ENCODE peak calls at places on chromosome 11, in ten cellular contexts. Y, C, P, M, S, D, I, K, F and B are unnamed samples. For H3K4me1, the result is how much of the 10 kb centered on the place peaks cover.

GRCh38 chr11:69638941-69639681 is 1.8 kb upstream of the CCND1 start:
- DNase-seq in Y (peak), C (peak), P (peak), M (peak), S (peak), D (peak), I (peak), K (peak), F (peak), B (peak)

GRCh38 chr11:33808228-33808828 is 34.0 kb upstream of the FBXO3 start:
- DNase-seq in Y (peak), C (peak), P (peak), M (peak), S (peak), D (peak), I (peak), K (peak), F (peak), B (peak)

GRCh38 chr11:63567044-63567840 is 4.1 kb upstream of the PLAAT2 start:
- DNase-seq in Y (no peak), C (peak), P (peak), M (no peak), S (peak), D (peak), I (peak), K (peak), F (peak), B (no peak)

GRCh38 chr11:124737638-124738293 is 2.0 kb upstream of the NRGN start:
- DNase-seq in Y (no peak), C (no peak), P (no peak), M (no peak), S (no peak), D (no peak), I (no peak), K (no peak), F (no peak), B (no peak)

GRCh38 chr11:42407379-42407778 is 904.4 kb upstream of the API5 start:
- DNase-seq in Y (no peak), C (no peak), P (no peak), M (peak), S (peak), D (no peak), I (no peak), K (no peak), F (no peak), B (no peak)

GRCh38 chr11:44851496-44851895 is 99.2 kb downstream of the TP53I11 start:
- DNase-seq in Y (no peak), C (no peak), P (no peak), M (no peak), S (no peak), D (no peak), I (no peak), K (no peak), F (no peak), B (no peak)

GRCh38 chr11:16040151-16040550 is 316.2 kb downstream of the SOX6 start:
- DNase-seq in Y (no peak), C (no peak), P (no peak), M (no peak), S (no peak), D (no peak), I (no peak), K (no peak), F (no peak), B (no peak)

GRCh38 chr11:69443138-69443967 is 38.1 kb upstream of the LINC01488 start:
- DNase-seq in Y (peak), C (peak), P (peak), M (peak), S (peak), D (peak), I (peak), K (peak), F (peak), B (peak)

GRCh38 chr11:57249384-57250319 is 12.6 kb upstream of the APLNR start:
- DNase-seq in Y (no peak), C (peak), P (peak), M (peak), S (peak), D (peak), I (peak), K (peak), F (no peak), B (peak)

GRCh38 chr11:212150-213100 is 4.9 kb downstream of the RIC8A start:
- DNase-seq in Y (peak), C (no peak), P (no peak), M (no peak), S (no peak), D (peak), I (no peak), K (no peak), F (no peak), B (no peak)

GRCh38 chr11:74648894-74649293 is 56.5 kb downstream of the POLD3 start:
- DNase-seq in Y (no peak), C (no peak), P (no peak), M (no peak), S (no peak), D (no peak), I (no peak), K (peak), F (no peak), B (no peak)

GRCh38 chr11:131195801-131196517 is 174.5 kb upstream of the NTM start:
- DNase-seq in Y (no peak), C (no peak), P (peak), M (peak), S (peak), D (peak), I (no peak), K (peak), F (no peak), B (no peak)

GRCh38 chr11:129610125-129610524 is 205.5 kb upstream of the TMEM45B start:
- DNase-seq in Y (no peak), C (no peak), P (no peak), M (no peak), S (no peak), D (no peak), I (no peak), K (no peak), F (no peak), B (no peak)

GRCh38 chr11:120147094-120147949 is 9.4 kb upstream of the TRIM29 start:
- DNase-seq in Y (peak), C (no peak), P (no peak), M (no peak), S (peak), D (no peak), I (no peak), K (no peak), F (no peak), B (no peak)

GRCh38 chr11:104873252-104873651 is 25.0 kb downstream of the CASP12 start:
- DNase-seq in Y (no peak), C (no peak), P (no peak), M (no peak), S (no peak), D (no peak), I (no peak), K (no peak), F (no peak), B (no peak)

GRCh38 chr11:60130496-60130895 is 42.0 kb downstream of the MS4A2 start:
- DNase-seq in Y (no peak), C (peak), P (no peak), M (no peak), S (peak), D (no peak), I (peak), K (no peak), F (no peak), B (no peak)

GRCh38 chr11:31240340-31240904 is 129.1 kb downstream of the DCDC1 start:
- DNase-seq in Y (no peak), C (peak), P (no peak), M (no peak), S (peak), D (no peak), I (peak), K (peak), F (no peak), B (no peak)

GRCh38 chr11:73779084-73779902 is 8.4 kb upstream of the MRPL48 start:
- DNase-seq in Y (peak), C (peak), P (peak), M (peak), S (peak), D (peak), I (peak), K (peak), F (peak), B (peak)

GRCh38 chr11:32088117-32088941 is 2.5 kb upstream of the RCN1 start:
- DNase-seq in Y (peak), C (no peak), P (no peak), M (peak), S (peak), D (peak), I (no peak), K (peak), F (no peak), B (no peak)

GRCh38 chr11:33861366-33861765 is 30.5 kb downstream of the LMO2 start:
- DNase-seq in Y (no peak), C (no peak), P (no peak), M (no peak), S (no peak), D (no peak), I (no peak), K (no peak), F (no peak), B (no peak)

GRCh38 chr11:117722074-117722473 is 74.9 kb downstream of the DSCAML1 start:
- DNase-seq in Y (no peak), C (no peak), P (no peak), M (no peak), S (peak), D (peak), I (no peak), K (no peak), F (no peak), B (no peak)

GRCh38 chr11:24704716-24705115 is 207.9 kb downstream of the LUZP2 start:
- DNase-seq in Y (no peak), C (no peak), P (no peak), M (no peak), S (no peak), D (no peak), I (no peak), K (no peak), F (no peak), B (no peak)

GRCh38 chr11:76318744-76319384 is 62.1 kb downstream of the THAP12 start:
- DNase-seq in Y (peak), C (peak), P (peak), M (peak), S (peak), D (peak), I (peak), K (peak), F (peak), B (peak)

GRCh38 chr11:112997829-112998228 is 36.6 kb downstream of the NCAM1 start:
- DNase-seq in Y (no peak), C (no peak), P (no peak), M (no peak), S (no peak), D (no peak), I (no peak), K (no peak), F (no peak), B (no peak)

GRCh38 chr11:116742104-116742503 is 30.7 kb downstream of the BUD13 start:
- DNase-seq in Y (no peak), C (no peak), P (no peak), M (no peak), S (no peak), D (no peak), I (no peak), K (no peak), F (no peak), B (peak)

GRCh38 chr11:71286701-71287643 is 34.6 kb upstream of the SHANK2 start:
- DNase-seq in Y (peak), C (no peak), P (peak), M (peak), S (no peak), D (no peak), I (no peak), K (peak), F (no peak), B (peak)

GRCh38 chr11:106306942-106307341 is 229.5 kb downstream of the AASDHPPT start:
- DNase-seq in Y (no peak), C (no peak), P (no peak), M (no peak), S (peak), D (no peak), I (no peak), K (peak), F (no peak), B (no peak)

DNA sequence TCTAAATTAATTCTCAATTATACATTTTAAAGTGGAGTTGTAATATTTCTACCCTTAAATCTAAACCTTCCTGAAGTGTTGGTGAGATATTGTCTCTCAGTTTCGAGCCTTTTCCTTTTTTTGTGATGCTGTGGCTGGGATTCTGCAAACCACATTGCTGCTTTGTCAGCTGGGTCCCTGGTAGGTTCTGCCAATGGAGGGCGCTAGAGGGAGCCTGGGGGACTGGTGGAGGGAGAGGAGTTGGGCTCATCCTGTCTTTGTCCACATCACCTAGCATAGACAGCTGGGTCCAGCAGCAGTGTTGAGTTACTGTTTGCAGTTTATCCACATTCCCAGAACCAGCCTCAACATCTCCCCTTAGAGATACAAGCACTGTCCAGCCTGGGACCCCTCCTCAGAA is 41.0 kb downstream of the TRAF6 start:
- DNase-seq in Y (no peak), C (no peak), P (no peak), M (no peak), S (no peak), D (no peak), I (no peak), K (no peak), F (no peak), B (no peak)
- TF ChIP-seq CTCF in Y (no peak), C (no peak), P (no peak), M (no peak), S (peak), D (no peak), I (peak), K (no peak), F (no peak), B (no peak)

DNA sequence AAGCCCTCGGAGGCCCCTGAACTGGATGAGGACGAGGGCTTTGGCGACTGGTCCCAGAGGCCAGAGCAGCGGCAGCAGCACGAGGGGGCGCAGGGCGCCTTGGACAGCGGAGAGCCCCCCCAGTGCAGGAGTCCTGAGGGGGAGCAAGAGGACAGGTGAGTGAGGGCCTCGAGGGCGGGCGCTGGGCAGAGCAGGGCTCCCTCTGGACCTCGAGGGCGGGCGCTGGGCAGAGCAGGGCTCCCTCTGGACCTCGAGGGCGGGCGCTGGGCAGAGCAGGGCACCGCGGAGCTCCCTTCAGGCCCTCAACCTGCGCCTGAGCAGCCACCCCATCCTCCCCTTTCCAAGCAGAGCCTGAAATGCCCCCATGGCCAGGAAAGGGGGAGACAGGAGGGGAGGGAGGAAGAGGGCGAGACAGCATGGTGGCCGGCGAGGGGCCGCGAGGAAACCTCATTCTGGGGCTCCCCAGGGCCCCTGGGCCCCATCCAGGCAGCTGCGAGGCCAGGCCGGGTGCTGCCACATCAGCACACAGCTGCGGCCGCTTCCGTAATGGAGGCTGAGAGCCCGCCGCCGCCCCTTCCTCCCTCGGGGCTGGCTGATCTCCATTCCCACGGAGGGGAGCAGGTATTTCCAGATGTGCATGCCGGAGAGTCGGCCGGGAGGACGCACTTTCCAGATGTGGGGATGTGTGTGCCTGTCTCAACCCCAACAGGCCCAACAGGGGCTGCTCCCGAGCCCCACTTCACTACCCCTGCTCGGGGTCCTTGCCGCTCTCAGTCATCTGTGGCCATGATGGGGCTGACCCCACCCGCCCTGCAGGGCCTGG is 10.0 kb downstream of the PRR33 start:
- DNase-seq in Y (peak), C (no peak), P (no peak), M (no peak), S (no peak), D (no peak), I (no peak), K (no peak), F (peak), B (peak)
- H3K4me1 ChIP-seq in Y (under half), C (under half), P (under half), M (half or more), S (under half), D (under half), I (under half), K (under half), F (under half), B (under half)

GRCh38 chr11:122754553-122755322 is 83.6 kb upstream of the CRTAM start:
- DNase-seq in Y (no peak), C (no peak), P (no peak), M (no peak), S (no peak), D (no peak), I (peak), K (no peak), F (no peak), B (no peak)
- TF ChIP-seq CTCF in Y (peak), C (no peak), P (no peak), M (no peak), S (peak), D (no peak), I (peak), K (no peak), F (peak), B (peak)

DNA sequence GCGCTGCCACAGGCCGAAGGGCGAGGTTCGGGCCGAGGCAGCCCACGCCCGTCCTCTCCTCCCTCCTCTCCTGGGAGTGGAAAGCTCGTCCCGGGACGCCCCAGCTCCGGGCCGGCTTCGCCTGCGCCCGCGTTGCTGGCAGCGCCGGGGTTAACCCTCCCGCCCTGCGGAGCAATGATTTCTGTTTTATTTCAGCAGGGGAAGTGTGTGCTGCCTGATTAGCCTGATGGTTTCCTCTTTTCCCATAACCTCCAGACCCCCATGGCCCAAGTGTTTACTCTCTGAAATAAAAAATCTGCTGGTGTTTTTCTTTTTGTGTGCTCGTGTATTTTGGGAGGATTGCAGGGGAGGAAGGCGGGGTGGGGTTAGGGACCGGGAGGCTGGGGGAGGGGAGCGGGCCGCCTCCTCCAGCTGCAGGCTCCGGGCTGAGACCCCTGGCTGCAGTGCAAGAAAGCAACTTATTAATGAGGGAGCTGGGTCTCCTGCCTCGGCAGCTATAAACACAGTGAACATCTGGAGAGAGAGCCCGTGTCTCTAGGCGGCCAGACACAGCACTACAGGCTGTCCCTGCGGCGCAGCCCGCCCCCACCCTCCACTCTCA is 38.6 kb downstream of the ETS1 start:
- DNase-seq in Y (no peak), C (no peak), P (no peak), M (peak), S (peak), D (peak), I (no peak), K (peak), F (peak), B (peak)
- H3K4me1 ChIP-seq in Y (under half), C (under half), P (under half), M (half or more), S (under half), D (under half), I (under half), K (under half), F (under half), B (under half)

GRCh38 chr11:66491315-66491935 is 11.2 kb downstream of the DPP3 start:
- DNase-seq in Y (no peak), C (no peak), P (no peak), M (no peak), S (no peak), D (no peak), I (no peak), K (no peak), F (no peak), B (no peak)
- TF ChIP-seq CTCF in Y (no peak), C (peak), P (no peak), M (no peak), S (no peak), D (no peak), I (peak), K (no peak), F (no peak), B (no peak)

DNA sequence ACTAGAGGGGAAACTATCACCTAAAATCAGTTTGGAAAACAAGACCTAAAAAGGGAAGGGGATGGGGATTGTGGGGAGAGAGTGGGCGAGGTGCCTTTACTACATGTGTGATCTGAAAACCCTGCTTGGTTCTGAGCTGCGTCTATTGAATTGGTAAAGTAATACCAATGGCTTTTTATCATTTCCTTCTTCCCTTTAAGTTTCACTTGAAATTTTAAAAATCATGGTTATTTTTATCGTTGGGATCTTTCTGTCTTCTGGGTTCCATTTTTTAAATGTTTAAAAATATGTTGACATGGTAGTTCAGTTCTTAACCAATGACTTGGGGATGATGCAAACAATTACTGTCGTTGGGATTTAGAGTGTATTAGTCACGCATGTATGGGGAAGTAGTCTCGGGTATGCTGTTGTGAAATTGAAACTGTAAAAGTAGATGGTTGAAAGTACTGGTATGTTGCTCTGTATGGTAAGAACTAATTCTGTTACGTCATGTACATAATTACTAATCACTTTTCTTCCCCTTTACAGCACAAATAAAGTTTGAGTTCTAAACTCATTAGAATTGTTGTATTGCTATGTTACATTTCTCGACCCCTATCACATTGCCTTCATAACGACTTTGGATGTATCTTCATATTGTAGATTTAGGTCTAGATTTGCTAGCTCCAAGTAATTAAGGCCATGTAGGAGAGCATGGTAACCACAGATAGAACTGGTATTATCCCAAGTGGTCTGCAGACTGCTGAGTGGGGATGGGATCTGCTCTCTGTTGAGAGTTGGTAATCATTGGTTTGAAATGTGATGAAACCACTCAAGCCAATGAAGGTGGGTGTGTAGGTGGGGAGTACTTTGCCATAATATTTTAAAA is 3.6 kb downstream of the NEAT1 start:
- DNase-seq in Y (no peak), C (no peak), P (no peak), M (peak), S (peak), D (peak), I (peak), K (peak), F (peak), B (no peak)
- H3K4me1 ChIP-seq in Y (under half), C (under half), P (under half), M (under half), S (under half), D (under half), I (under half), K (under half), F (under half), B (under half)